ENCODE peak calls at places on chromosomes 4 and X, in nine cellular contexts. One of them, this sample, is unnamed.

GRCh38 chr4:139890810-139891209 is 225.2 kb downstream of the MGST2 start:
- DNase-seq in trophoblast cell: peak; percentile 31
- DNase-seq in ovary: no peak
- DNase-seq in aorta: no peak
- DNase-seq in HepG2: no peak
- DNase-seq in effector memory CD4-positive, alpha-beta T cell: no peak
- DNase-seq in lower lobe of right lung: no peak
- DNase-seq in GM23338: no peak
- DNase-seq in small intestine: no peak
- DNase-seq in this sample: no peak

GRCh38 chr4:164304861-164305260 is 449.1 kb upstream of the SMIM31 start:
- DNase-seq in ovary: no peak
- DNase-seq in trophoblast cell: no peak
- DNase-seq in HepG2: no peak
- DNase-seq in small intestine: no peak
- DNase-seq in lower lobe of right lung: no peak
- DNase-seq in GM23338: no peak
- DNase-seq in effector memory CD4-positive, alpha-beta T cell: no peak
- DNase-seq in aorta: no peak
- DNase-seq in this sample: no peak

GRCh38 chr4:141134051-141134450 is 782 bp upstream of the RNF150 start:
- DNase-seq in small intestine: no peak
- DNase-seq in aorta: no peak
- DNase-seq in ovary: no peak
- DNase-seq in trophoblast cell: no peak
- DNase-seq in GM23338: no peak
- DNase-seq in HepG2: no peak
- DNase-seq in lower lobe of right lung: no peak
- DNase-seq in effector memory CD4-positive, alpha-beta T cell: no peak
- DNase-seq in this sample: no peak

GRCh38 chrX:129961180-129962083 is 21.0 kb upstream of the BCORL1 start:
- DNase-seq in GM23338: peak; percentile 80
- DNase-seq in aorta: peak; percentile 83
- DNase-seq in HepG2: peak; percentile 44
- DNase-seq in lower lobe of right lung: peak; percentile 87
- DNase-seq in trophoblast cell: peak; percentile 63
- DNase-seq in ovary: no peak
- DNase-seq in effector memory CD4-positive, alpha-beta T cell: peak; percentile 50
- DNase-seq in small intestine: peak; percentile 85
- DNase-seq in this sample: peak; percentile 42

GRCh38 chr4:15740764-15741404 is 37.2 kb upstream of the CD38 start:
- DNase-seq in small intestine: no peak
- DNase-seq in lower lobe of right lung: no peak
- DNase-seq in aorta: no peak
- DNase-seq in HepG2: peak; percentile 77
- DNase-seq in trophoblast cell: no peak
- DNase-seq in ovary: no peak
- DNase-seq in GM23338: no peak
- DNase-seq in effector memory CD4-positive, alpha-beta T cell: no peak
- DNase-seq in this sample: no peak

GRCh38 chr4:102809691-102810090 is 17.7 kb downstream of the UBE2D3 start:
- DNase-seq in aorta: no peak
- DNase-seq in trophoblast cell: no peak
- DNase-seq in small intestine: no peak
- DNase-seq in ovary: no peak
- DNase-seq in effector memory CD4-positive, alpha-beta T cell: no peak
- DNase-seq in lower lobe of right lung: no peak
- DNase-seq in HepG2: no peak
- DNase-seq in GM23338: no peak
- DNase-seq in this sample: no peak

GRCh38 chrX:150574824-150575409 is 6.5 kb downstream of the MTM1 start:
- DNase-seq in small intestine: no peak
- DNase-seq in ovary: no peak
- DNase-seq in GM23338: no peak
- DNase-seq in HepG2: no peak
- DNase-seq in trophoblast cell: no peak
- DNase-seq in aorta: no peak
- DNase-seq in effector memory CD4-positive, alpha-beta T cell: no peak
- DNase-seq in lower lobe of right lung: no peak
- DNase-seq in this sample: no peak

GRCh38 chr4:16794816-16795445 is 103.5 kb downstream of the LDB2 start:
- DNase-seq in ovary: peak; percentile 37
- DNase-seq in HepG2: peak; percentile 63
- DNase-seq in trophoblast cell: peak; percentile 39
- DNase-seq in effector memory CD4-positive, alpha-beta T cell: no peak
- DNase-seq in lower lobe of right lung: no peak
- DNase-seq in small intestine: no peak
- DNase-seq in aorta: no peak
- DNase-seq in GM23338: peak; percentile 93
- DNase-seq in this sample: peak; percentile 16

GRCh38 chrX:821311-822178 is 191.0 kb downstream of the SHOX start:
- DNase-seq in effector memory CD4-positive, alpha-beta T cell: no peak
- DNase-seq in ovary: no peak
- DNase-seq in small intestine: no peak
- DNase-seq in trophoblast cell: no peak
- DNase-seq in lower lobe of right lung: no peak
- DNase-seq in GM23338: no peak
- DNase-seq in aorta: no peak
- DNase-seq in HepG2: no peak
- DNase-seq in this sample: no peak

GRCh38 chr4:108107729-108108382 is 60.9 kb downstream of the LEF1 start:
- DNase-seq in HepG2: no peak
- DNase-seq in small intestine: no peak
- DNase-seq in ovary: no peak
- DNase-seq in lower lobe of right lung: no peak
- DNase-seq in GM23338: no peak
- DNase-seq in aorta: no peak
- DNase-seq in effector memory CD4-positive, alpha-beta T cell: no peak
- DNase-seq in trophoblast cell: no peak
- DNase-seq in this sample: peak; percentile 72

GRCh38 chr4:57320217-57320616 is 210.0 kb upstream of the IGFBP7 start:
- DNase-seq in trophoblast cell: peak; percentile 96
- DNase-seq in effector memory CD4-positive, alpha-beta T cell: no peak
- DNase-seq in small intestine: no peak
- DNase-seq in ovary: no peak
- DNase-seq in lower lobe of right lung: no peak
- DNase-seq in aorta: no peak
- DNase-seq in HepG2: no peak
- DNase-seq in GM23338: no peak
- DNase-seq in this sample: no peak

GRCh38 chr4:42280327-42281095 is 116.8 kb upstream of the SHISA3 start:
- DNase-seq in effector memory CD4-positive, alpha-beta T cell: no peak
- DNase-seq in GM23338: peak; percentile 75
- DNase-seq in aorta: no peak
- DNase-seq in trophoblast cell: peak; percentile 52
- DNase-seq in small intestine: peak; percentile 14
- DNase-seq in lower lobe of right lung: no peak
- DNase-seq in ovary: no peak
- DNase-seq in HepG2: no peak
- DNase-seq in this sample: no peak

GRCh38 chr4:124526760-124527159 is 185.8 kb downstream of the ANKRD50 start:
- DNase-seq in ovary: no peak
- DNase-seq in lower lobe of right lung: no peak
- DNase-seq in aorta: no peak
- DNase-seq in trophoblast cell: no peak
- DNase-seq in effector memory CD4-positive, alpha-beta T cell: no peak
- DNase-seq in GM23338: no peak
- DNase-seq in HepG2: peak; percentile 76
- DNase-seq in small intestine: no peak
- DNase-seq in this sample: no peak

GRCh38 chrX:47831788-47832187 is 4.9 kb upstream of the ZNF81 start:
- DNase-seq in small intestine: peak; percentile 54
- DNase-seq in aorta: no peak
- DNase-seq in effector memory CD4-positive, alpha-beta T cell: peak; percentile 18
- DNase-seq in ovary: no peak
- DNase-seq in HepG2: peak; percentile 29
- DNase-seq in trophoblast cell: peak; percentile 76
- DNase-seq in GM23338: peak; percentile 68
- DNase-seq in lower lobe of right lung: peak; percentile 54
- DNase-seq in this sample: peak; percentile 20

GRCh38 chr4:5378002-5378401 is 326.7 kb downstream of the STK32B start:
- DNase-seq in trophoblast cell: no peak
- DNase-seq in GM23338: peak; percentile 21
- DNase-seq in aorta: no peak
- DNase-seq in small intestine: no peak
- DNase-seq in effector memory CD4-positive, alpha-beta T cell: no peak
- DNase-seq in HepG2: peak; percentile 34
- DNase-seq in lower lobe of right lung: no peak
- DNase-seq in ovary: no peak
- DNase-seq in this sample: no peak

GRCh38 chr4:107255596-107255995 is 219.5 kb upstream of the DKK2 start:
- DNase-seq in GM23338: no peak
- DNase-seq in ovary: no peak
- DNase-seq in lower lobe of right lung: no peak
- DNase-seq in aorta: no peak
- DNase-seq in effector memory CD4-positive, alpha-beta T cell: no peak
- DNase-seq in trophoblast cell: peak; percentile 7
- DNase-seq in HepG2: no peak
- DNase-seq in small intestine: no peak
- DNase-seq in this sample: no peak

GRCh38 chrX:138769918-138770317 is 58.4 kb upstream of the FGF13 start:
- DNase-seq in effector memory CD4-positive, alpha-beta T cell: no peak
- DNase-seq in ovary: no peak
- DNase-seq in trophoblast cell: no peak
- DNase-seq in small intestine: no peak
- DNase-seq in aorta: no peak
- DNase-seq in lower lobe of right lung: no peak
- DNase-seq in HepG2: no peak
- DNase-seq in GM23338: no peak
- DNase-seq in this sample: no peak
- H3K27me3 ChIP-seq in effector memory CD4-positive, alpha-beta T cell: no peaks in the 10 kb centered on the region
- H3K27me3 ChIP-seq in ovary: no peaks in the 10 kb centered on the region
- H3K27me3 ChIP-seq in trophoblast cell: no peaks in the 10 kb centered on the region
- H3K27me3 ChIP-seq in small intestine: no peaks in the 10 kb centered on the region
- H3K27me3 ChIP-seq in aorta: no peaks in the 10 kb centered on the region
- H3K27me3 ChIP-seq in lower lobe of right lung: no peaks in the 10 kb centered on the region
- H3K27me3 ChIP-seq in HepG2: no peaks in the 10 kb centered on the region
- H3K27me3 ChIP-seq in GM23338: no peaks in the 10 kb centered on the region
- H3K27me3 ChIP-seq in this sample: no peaks in the 10 kb centered on the region

DNA sequence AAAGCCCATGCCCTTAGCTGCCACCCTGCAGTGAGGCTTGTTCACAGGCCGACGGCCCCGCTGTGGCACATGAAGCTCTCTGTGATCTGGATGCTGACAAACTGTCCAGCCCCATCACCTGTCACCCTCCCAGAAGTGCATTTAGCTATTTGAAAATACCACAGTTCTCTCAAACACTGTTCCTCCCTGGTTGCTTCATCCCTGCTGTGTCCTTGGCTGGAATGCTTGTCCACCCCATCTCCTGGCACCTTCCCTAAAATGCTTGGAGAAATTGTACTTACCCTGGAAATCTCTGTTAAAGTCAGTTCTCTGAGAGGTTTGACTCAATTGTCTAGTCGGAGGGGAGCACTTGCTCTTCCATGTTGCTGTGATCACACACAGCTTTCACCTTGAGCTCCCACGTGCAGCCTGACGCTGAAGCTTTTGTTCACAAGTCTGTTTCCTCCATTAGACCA is 10.1 kb downstream of the SYNPO2 start:
- DNase-seq in HepG2: no peak
- DNase-seq in GM23338: no peak
- DNase-seq in lower lobe of right lung: no peak
- DNase-seq in ovary: peak; percentile 60
- DNase-seq in effector memory CD4-positive, alpha-beta T cell: no peak
- DNase-seq in trophoblast cell: no peak
- DNase-seq in aorta: peak; percentile 79
- DNase-seq in small intestine: no peak
- DNase-seq in this sample: no peak
- H3K4me1 ChIP-seq in HepG2: no peaks in the 10 kb centered on the region
- H3K4me1 ChIP-seq in GM23338: no peaks in the 10 kb centered on the region
- H3K4me1 ChIP-seq in lower lobe of right lung: no peaks in the 10 kb centered on the region
- H3K4me1 ChIP-seq in ovary: peaks cover 15% of the 10 kb centered on the region
- H3K4me1 ChIP-seq in effector memory CD4-positive, alpha-beta T cell: no peaks in the 10 kb centered on the region
- H3K4me1 ChIP-seq in trophoblast cell: no peaks in the 10 kb centered on the region
- H3K4me1 ChIP-seq in aorta: no peaks in the 10 kb centered on the region
- H3K4me1 ChIP-seq in small intestine: no peaks in the 10 kb centered on the region
- H3K4me1 ChIP-seq in this sample: no peaks in the 10 kb centered on the region

DNA sequence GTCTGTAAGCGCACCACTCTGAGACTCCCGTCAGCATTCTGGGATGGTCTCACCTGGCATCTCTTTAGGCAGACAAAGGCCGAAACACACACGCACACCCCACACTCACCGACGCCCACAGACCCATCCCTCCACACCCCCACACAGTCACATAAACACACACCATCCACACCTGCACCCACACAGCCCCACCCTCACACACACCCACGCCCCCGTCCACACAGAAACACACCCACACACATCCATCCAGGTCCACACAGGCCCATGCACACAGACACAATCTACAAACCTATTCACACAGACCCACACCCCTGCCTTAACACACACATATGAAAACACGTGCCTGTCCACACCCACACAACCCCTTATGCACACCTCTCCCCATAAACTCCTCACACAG is 9.2 kb upstream of the HMX1 start:
- DNase-seq in effector memory CD4-positive, alpha-beta T cell: no peak
- DNase-seq in lower lobe of right lung: no peak
- DNase-seq in aorta: no peak
- DNase-seq in GM23338: no peak
- DNase-seq in trophoblast cell: no peak
- DNase-seq in ovary: no peak
- DNase-seq in HepG2: no peak
- DNase-seq in small intestine: no peak
- DNase-seq in this sample: no peak
- H3K27me3 ChIP-seq in effector memory CD4-positive, alpha-beta T cell: no peaks in the 10 kb centered on the region
- H3K27me3 ChIP-seq in lower lobe of right lung: peaks cover 47% of the 10 kb centered on the region
- H3K27me3 ChIP-seq in aorta: no peaks in the 10 kb centered on the region
- H3K27me3 ChIP-seq in GM23338: peaks cover 86% of the 10 kb centered on the region
- H3K27me3 ChIP-seq in trophoblast cell: peaks cover 31% of the 10 kb centered on the region
- H3K27me3 ChIP-seq in ovary: no peaks in the 10 kb centered on the region
- H3K27me3 ChIP-seq in HepG2: peaks cover 67% of the 10 kb centered on the region
- H3K27me3 ChIP-seq in small intestine: no peaks in the 10 kb centered on the region
- H3K27me3 ChIP-seq in this sample: no peaks in the 10 kb centered on the region

GRCh38 chr4:40570348-40571077 is 59.2 kb downstream of the RBM47 start:
- DNase-seq in effector memory CD4-positive, alpha-beta T cell: no peak
- DNase-seq in small intestine: no peak
- DNase-seq in GM23338: no peak
- DNase-seq in HepG2: no peak
- DNase-seq in lower lobe of right lung: no peak
- DNase-seq in aorta: no peak
- DNase-seq in ovary: no peak
- DNase-seq in trophoblast cell: no peak
- DNase-seq in this sample: no peak

GRCh38 chr4:40573593-40574311 is 55.9 kb downstream of the RBM47 start:
- DNase-seq in GM23338: no peak
- DNase-seq in small intestine: no peak
- DNase-seq in ovary: no peak
- DNase-seq in effector memory CD4-positive, alpha-beta T cell: no peak
- DNase-seq in HepG2: no peak
- DNase-seq in trophoblast cell: peak; percentile 86
- DNase-seq in aorta: no peak
- DNase-seq in lower lobe of right lung: no peak
- DNase-seq in this sample: no peak

GRCh38 chr4:40575846-40576245 is 53.8 kb downstream of the RBM47 start:
- DNase-seq in effector memory CD4-positive, alpha-beta T cell: no peak
- DNase-seq in aorta: no peak
- DNase-seq in HepG2: no peak
- DNase-seq in ovary: no peak
- DNase-seq in lower lobe of right lung: no peak
- DNase-seq in trophoblast cell: peak; percentile 100
- DNase-seq in GM23338: peak; percentile 48
- DNase-seq in small intestine: no peak
- DNase-seq in this sample: no peak

GRCh38 chr4:40572692-40573287 is 56.9 kb downstream of the RBM47 start:
- DNase-seq in ovary: no peak
- DNase-seq in trophoblast cell: no peak
- DNase-seq in small intestine: no peak
- DNase-seq in HepG2: no peak
- DNase-seq in effector memory CD4-positive, alpha-beta T cell: no peak
- DNase-seq in aorta: no peak
- DNase-seq in GM23338: no peak
- DNase-seq in lower lobe of right lung: no peak
- DNase-seq in this sample: no peak

GRCh38 chr4:40571208-40571607 is 58.5 kb downstream of the RBM47 start:
- DNase-seq in lower lobe of right lung: no peak
- DNase-seq in trophoblast cell: no peak
- DNase-seq in aorta: no peak
- DNase-seq in effector memory CD4-positive, alpha-beta T cell: no peak
- DNase-seq in GM23338: no peak
- DNase-seq in small intestine: no peak
- DNase-seq in ovary: no peak
- DNase-seq in HepG2: no peak
- DNase-seq in this sample: no peak
- H3K4me1 ChIP-seq in lower lobe of right lung: peaks cover 20% of the 10 kb centered on the region
- H3K4me1 ChIP-seq in trophoblast cell: peaks cover 4% of the 10 kb centered on the region
- H3K4me1 ChIP-seq in aorta: no peaks in the 10 kb centered on the region
- H3K4me1 ChIP-seq in effector memory CD4-positive, alpha-beta T cell: no peaks in the 10 kb centered on the region
- H3K4me1 ChIP-seq in GM23338: peaks cover 7% of the 10 kb centered on the region
- H3K4me1 ChIP-seq in small intestine: no peaks in the 10 kb centered on the region
- H3K4me1 ChIP-seq in ovary: no peaks in the 10 kb centered on the region
- H3K4me1 ChIP-seq in HepG2: peaks cover 6% of the 10 kb centered on the region
- H3K4me1 ChIP-seq in this sample: no peaks in the 10 kb centered on the region

This sample was measured in naive thymus-derived CD4-positive, alpha-beta T cell.